ENCODE peak calls at places on chromosomes 5 and 9, in five cellular contexts. L is GM12878, N is H1, K is K562, A is A549. D is an unnamed sample.

GRCh38 chr5:105146867-105147266 is 1584.3 kb upstream of the NUDT12 start:
- DNase-seq in L (no peak), N (no peak), K (no peak), A (no peak), D (no peak)

GRCh38 chr5:142870552-142870951 is 100.4 kb downstream of the ARHGAP26 start:
- DNase-seq in L (no peak), N (no peak), K (no peak), A (no peak), D (no peak)

GRCh38 chr5:134004626-134005414 is at the start of gene VDAC1:
- DNase-seq in L (no peak), N (no peak), K (peak; percentile 94), A (peak; percentile 88), D (peak; percentile 88)

GRCh38 chr9:98823666-98824334 is 16.3 kb downstream of the GALNT12 start:
- DNase-seq in L (no peak), N (no peak), K (no peak), A (no peak), D (no peak)

GRCh38 chr9:124812401-124813016 is 35.6 kb downstream of the OLFML2A start:
- DNase-seq in L (no peak), N (peak; percentile 64), K (peak; percentile 76), A (peak; percentile 86), D (peak; percentile 99)

GRCh38 chr9:69324549-69325401 is at the start of gene ENTREP1:
- DNase-seq in L (no peak), N (no peak), K (no peak), A (peak; percentile 51), D (no peak)

GRCh38 chr5:156991714-156992113 is 28.7 kb upstream of the TIMD4 start:
- DNase-seq in L (no peak), N (no peak), K (no peak), A (no peak), D (no peak)

GRCh38 chr9:33719581-33720374 is 75.6 kb upstream of the PRSS3 start:
- DNase-seq in L (no peak), N (no peak), K (peak; percentile 37), A (peak; percentile 55), D (no peak)

GRCh38 chr5:139748505-139748826 is 47.1 kb upstream of the PSD2 start:
- DNase-seq in L (no peak), N (no peak), K (no peak), A (no peak), D (no peak)

GRCh38 chr9:73680831-73681230 is 529.2 kb downstream of the ANXA1 start:
- DNase-seq in L (no peak), N (no peak), K (no peak), A (no peak), D (no peak)

GRCh38 chr5:180049357-180049673 is 22.2 kb downstream of the RNF130 start:
- DNase-seq in L (no peak), N (no peak), K (peak; percentile 36), A (no peak), D (no peak)

GRCh38 chr9:123997665-123998277 is 13.8 kb upstream of the LHX2 start:
- DNase-seq in L (peak; percentile 81), N (no peak), K (no peak), A (no peak), D (peak; percentile 19)

GRCh38 chr9:123336959-123337358 is 19.0 kb upstream of the CRB2 start:
- DNase-seq in L (no peak), N (no peak), K (no peak), A (no peak), D (no peak)

GRCh38 chr5:126920291-126920690 is 110.1 kb downstream of the MARCHF3 start:
- DNase-seq in L (no peak), N (no peak), K (no peak), A (no peak), D (peak; percentile 26)

GRCh38 chr5:154442801-154443200 is 3.0 kb upstream of the SAP30L start:
- DNase-seq in L (no peak), N (no peak), K (no peak), A (no peak), D (no peak)

GRCh38 chr5:6832272-6832671 is 119.0 kb downstream of the TENT4A start:
- DNase-seq in L (no peak), N (no peak), K (no peak), A (no peak), D (no peak)

GRCh38 chr5:6833406-6833805 is 120.2 kb downstream of the TENT4A start:
- DNase-seq in L (no peak), N (no peak), K (no peak), A (no peak), D (no peak)

GRCh38 chr5:6837095-6837494 is 123.9 kb downstream of the TENT4A start:
- DNase-seq in L (no peak), N (no peak), K (no peak), A (no peak), D (no peak)

GRCh38 chr5:6832994-6833393 is 119.8 kb downstream of the TENT4A start:
- DNase-seq in L (no peak), N (no peak), K (no peak), A (no peak), D (no peak)

GRCh38 chr5:6837519-6838110 is 124.4 kb downstream of the TENT4A start:
- DNase-seq in L (no peak), N (peak; percentile 27), K (peak; percentile 66), A (peak; percentile 8), D (no peak)
- TF ChIP-seq USF2 in L (no peak), N (no peak), K (no peak), A (no peak), D (no peak)

DNA sequence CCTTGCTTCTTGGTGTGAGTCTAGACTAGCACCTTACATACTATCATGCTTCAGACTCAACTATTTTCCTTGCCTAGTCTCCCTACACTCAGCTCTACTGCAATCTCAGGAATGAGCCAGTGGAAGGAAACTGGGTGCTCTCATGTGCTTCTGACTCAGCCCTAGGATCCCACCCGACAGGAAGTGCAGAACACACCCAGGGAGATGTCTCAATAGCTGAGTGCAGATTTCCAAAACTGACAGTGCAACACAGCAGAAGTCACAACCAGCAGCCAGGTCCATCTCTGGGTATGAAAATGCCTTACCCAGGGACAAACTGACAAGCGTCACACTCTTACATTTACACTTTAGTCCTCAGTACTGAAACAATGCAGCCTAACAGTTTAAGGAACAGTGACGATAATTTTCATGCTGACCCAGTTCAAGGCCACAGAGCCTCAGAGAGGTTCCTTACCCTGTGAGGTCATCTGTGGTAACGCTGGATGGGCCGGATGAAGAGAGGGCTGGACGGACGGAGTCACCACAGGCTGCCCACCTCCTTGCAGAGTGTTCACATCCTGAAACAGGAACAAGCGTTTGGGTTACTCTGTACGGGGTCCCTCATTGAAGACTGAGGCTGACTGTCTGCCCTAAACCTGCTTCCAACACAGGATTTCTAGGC is 33.0 kb downstream of the FKBP15 start:
- DNase-seq in L (no peak), N (no peak), K (no peak), A (peak; percentile 26), D (peak; percentile 94)
- TF ChIP-seq RFX5 in L (no peak), N (no peak), K (no peak), A (no peak), D (no peak)

DNA sequence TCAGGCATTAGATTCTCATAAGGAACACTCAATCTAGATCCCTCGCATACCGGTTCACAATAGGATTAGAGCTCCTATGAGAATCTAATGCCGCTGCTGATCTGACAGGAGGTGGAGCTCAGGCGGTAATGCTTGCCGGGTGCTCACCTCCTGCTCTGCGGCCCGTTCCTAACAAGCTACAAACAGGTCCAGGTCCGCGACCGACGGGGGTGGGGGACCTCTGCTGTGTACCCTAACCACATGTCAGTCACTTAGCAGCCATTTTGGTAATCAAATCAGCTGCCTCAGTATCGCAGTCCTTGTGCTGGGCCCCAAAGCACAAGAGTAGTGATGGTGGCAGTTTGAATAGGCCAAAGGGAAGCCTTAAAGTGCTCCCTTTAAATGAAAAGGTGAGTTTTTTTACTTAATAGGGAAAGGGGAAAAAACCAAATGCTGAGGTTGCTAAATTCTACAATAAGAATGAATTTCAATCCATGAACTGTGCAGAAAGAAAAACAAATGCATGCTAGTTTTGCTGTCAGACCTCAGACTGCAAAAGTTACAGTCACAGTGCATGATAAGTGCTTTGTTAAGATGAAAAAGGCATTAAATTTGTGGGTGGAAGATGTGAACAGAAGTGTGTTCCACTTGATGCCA is 67.0 kb upstream of the TNPO1 start:
- DNase-seq in L (no peak), N (no peak), K (no peak), A (no peak), D (no peak)
- TF ChIP-seq CTCF in L (no peak), N (no peak), K (no peak), A (no peak), D (no peak)

GRCh38 chr9:89281106-89281505 is 29.9 kb upstream of the CKS2 start:
- DNase-seq in L (no peak), N (no peak), K (no peak), A (no peak), D (no peak)
- TF ChIP-seq USF2 in L (no peak), N (no peak), K (no peak), A (no peak), D (no peak)

GRCh38 chr9:15287309-15287708 is 19.7 kb downstream of the TTC39B start:
- DNase-seq in L (no peak), N (no peak), K (no peak), A (no peak), D (no peak)

GRCh38 chr9:15293084-15293483 is 13.9 kb downstream of the TTC39B start:
- DNase-seq in L (no peak), N (no peak), K (no peak), A (no peak), D (no peak)

GRCh38 chr9:15286288-15286834 is 20.7 kb downstream of the TTC39B start:
- DNase-seq in L (no peak), N (no peak), K (no peak), A (no peak), D (no peak)

GRCh38 chr9:15293727-15294405 is 13.2 kb downstream of the TTC39B start:
- DNase-seq in L (no peak), N (no peak), K (no peak), A (no peak), D (no peak)

GRCh38 chr9:15289590-15289989 is 17.4 kb downstream of the TTC39B start:
- DNase-seq in L (no peak), N (no peak), K (no peak), A (no peak), D (peak; percentile 59)
- TF ChIP-seq RFX5 in L (no peak), N (no peak), K (no peak), A (no peak), D (no peak)

GRCh38 chr5:80686757-80687156 is 32.0 kb upstream of the DHFR start:
- DNase-seq in L (no peak), N (no peak), K (no peak), A (peak; percentile 9), D (peak; percentile 36)
- TF ChIP-seq CTCF in L (no peak), N (no peak), K (peak; percentile 18), A (peak; percentile 44), D (peak; percentile 58)

DNA sequence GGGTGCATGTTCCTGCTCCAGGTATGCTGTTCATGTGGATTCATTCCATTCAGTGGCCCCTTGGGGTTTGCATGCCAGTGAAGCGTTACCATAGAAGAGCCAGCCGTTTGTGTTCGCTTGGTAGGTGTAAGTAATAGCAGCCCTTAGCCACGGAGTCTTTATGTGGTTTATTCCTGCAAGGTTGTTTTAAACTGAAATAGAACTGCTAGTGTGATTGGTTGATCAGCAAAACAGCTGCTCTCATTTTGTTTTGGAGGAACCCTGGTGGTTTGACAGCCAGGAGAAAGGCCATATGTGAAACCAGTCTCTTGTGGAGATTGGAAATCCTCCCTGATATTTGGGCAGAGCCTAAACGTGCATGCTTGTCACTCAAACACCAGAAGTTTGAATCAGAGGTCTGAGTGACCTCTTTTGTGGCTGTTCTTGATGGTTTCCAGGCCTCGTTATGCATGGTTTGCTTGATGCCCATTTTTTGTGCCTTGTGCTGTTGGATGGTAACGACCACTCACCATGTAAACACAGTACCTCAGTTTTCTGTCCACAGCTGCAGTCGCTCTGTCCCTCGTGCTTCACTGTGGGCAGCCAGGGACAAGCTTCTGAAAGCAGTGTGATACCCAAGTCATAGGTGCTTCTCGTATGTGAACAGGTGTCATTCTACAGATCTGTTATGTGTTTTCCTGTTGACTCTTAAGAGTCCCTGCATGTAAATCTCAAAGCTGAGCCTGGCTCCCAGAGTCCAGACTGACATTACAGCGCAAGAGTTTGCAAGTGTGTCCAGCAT is 58.3 kb upstream of the NXNL2 start:
- DNase-seq in L (peak; percentile 3), N (no peak), K (no peak), A (no peak), D (peak; percentile 28)
- TF ChIP-seq USF2 in L (no peak), N (no peak), K (no peak), A (no peak), D (no peak)